ENCODE peak calls at places on chromosomes 4 and X, in five cellular contexts. O is hippocampal formation, K is HCEC 1CT, N is DND-41, U is GDM1. Y is an unnamed sample.

GRCh38 chrX:71941771-71942170 is 31.1 kb downstream of the NHSL2 start:
- DNase-seq in K (peak; percentile 63), U (no peak), O (no peak), N (no peak), Y (peak; percentile 58)

GRCh38 chr4:184688447-184688846 is 38.9 kb downstream of the PRIMPOL start:
- DNase-seq in U (no peak), K (peak; percentile 87), N (no peak), O (no peak), Y (peak; percentile 97)

GRCh38 chrX:33183366-33183765 is 28.0 kb downstream of the DMD start:
- DNase-seq in N (peak; percentile 29), U (no peak), K (peak; percentile 59), O (no peak), Y (no peak)

GRCh38 chr4:98516042-98516440 is 142.4 kb downstream of the TSPAN5 start:
- DNase-seq in K (peak; percentile 76), O (no peak), N (no peak), U (no peak), Y (peak; percentile 92)

GRCh38 chrX:123899701-123900100 is 39.8 kb downstream of the XIAP start:
- DNase-seq in U (no peak), K (peak; percentile 9), N (no peak), O (no peak), Y (peak; percentile 7)

GRCh38 chrX:132957211-132958085 is 981 bp downstream of the HS6ST2 start:
- DNase-seq in U (no peak), O (no peak), K (no peak), N (peak; percentile 76), Y (no peak)

GRCh38 chr4:5618051-5619010 is 90.0 kb downstream of the EVC2 start:
- DNase-seq in U (no peak), N (no peak), K (no peak), O (no peak), Y (no peak)

GRCh38 chr4:112923514-112923913 is 125.9 kb upstream of the ANK2 start:
- DNase-seq in K (no peak), N (no peak), O (no peak), U (no peak), Y (no peak)

GRCh38 chrX:45566456-45566855 is 365.8 kb upstream of the DIPK2B start:
- DNase-seq in U (no peak), K (no peak), N (no peak), O (no peak), Y (no peak)

GRCh38 chrX:2145672-2146412 is 354.9 kb downstream of the DHRSX start:
- DNase-seq in O (no peak), N (no peak), K (no peak), U (peak; percentile 71), Y (no peak)

GRCh38 chr4:104015680-104016079 is 295.9 kb upstream of the TACR3 start:
- DNase-seq in O (peak; percentile 68), U (no peak), N (no peak), K (peak; percentile 10), Y (peak; percentile 2)

GRCh38 chr4:52976523-52977230 is 114.6 kb downstream of the RASL11B start:
- DNase-seq in O (no peak), K (no peak), U (no peak), N (no peak), Y (no peak)

GRCh38 chr4:54937501-54937900 is 187.9 kb downstream of the KDR start:
- DNase-seq in O (no peak), N (no peak), U (peak; percentile 63), K (no peak), Y (no peak)

GRCh38 chrX:2628751-2629315 is 62.3 kb upstream of the CD99 start:
- DNase-seq in U (no peak), K (no peak), N (peak; percentile 33), O (no peak), Y (no peak)

GRCh38 chr4:38621004-38621684 is 42.9 kb upstream of the KLF3 start:
- DNase-seq in K (peak; percentile 64), O (no peak), U (no peak), N (no peak), Y (peak; percentile 10)

GRCh38 chr4:8862334-8862733 is 9.3 kb downstream of the HMX1 start:
- DNase-seq in O (no peak), N (no peak), U (no peak), K (no peak), Y (no peak)

GRCh38 chrX:102765217-102765616 is 44.7 kb downstream of the GPRASP3 start:
- DNase-seq in U (no peak), N (no peak), O (no peak), K (peak; percentile 69), Y (peak; percentile 85)

GRCh38 chrX:15366507-15367352 is 17.5 kb downstream of the VEGFD start:
- DNase-seq in N (no peak), U (no peak), O (no peak), K (no peak), Y (no peak)

GRCh38 chrX:48478806-48479205 is 2.8 kb downstream of the FTSJ1 start:
- DNase-seq in U (no peak), K (no peak), N (no peak), O (no peak), Y (no peak)

GRCh38 chr4:15868065-15868464 is 70.5 kb downstream of the FGFBP1 start:
- DNase-seq in K (no peak), U (peak; percentile 24), O (no peak), N (no peak), Y (peak; percentile 55)

GRCh38 chr4:78040431-78040830 is 16.7 kb upstream of the FRAS1 start:
- DNase-seq in N (no peak), K (no peak), O (no peak), U (no peak), Y (no peak)

GRCh38 chr4:121876976-121877773 is 6.9 kb upstream of the BBS7 start:
- DNase-seq in K (no peak), N (no peak), O (no peak), U (no peak), Y (peak; percentile 6)

GRCh38 chrX:18672008-18672407 is at the start of gene RS1:
- DNase-seq in K (no peak), U (no peak), N (no peak), O (no peak), Y (no peak)

GRCh38 chrX:54223581-54223980 is 40.5 kb upstream of the FAM120C start:
- DNase-seq in K (no peak), U (no peak), O (no peak), N (no peak), Y (no peak)

GRCh38 chrX:46602468-46603102 is 29.0 kb downstream of the CHST7 start:
- DNase-seq in U (no peak), K (no peak), O (no peak), N (no peak), Y (no peak)

GRCh38 chr4:185912779-185913178 is 100.8 kb upstream of the SORBS2 start:
- DNase-seq in U (no peak), N (no peak), K (no peak), O (no peak), Y (peak; percentile 6)

GRCh38 chrX:19739683-19740082 is 147.7 kb downstream of the SH3KBP1 start:
- DNase-seq in U (peak; percentile 31), N (peak; percentile 52), O (no peak), K (peak; percentile 67), Y (peak; percentile 82)